ENCODE peak calls at places on chromosomes 3 and 15, in eight cellular contexts. D is endodermal cell, G is brain microvascular endothelial cell, B is PC-9, O is heart right ventricle, J is breast epithelium, L is BE2C, I is HCT116. U is an unnamed sample.

GRCh38 chr3:37484884-37485559 is 310.6 kb upstream of the LRRFIP2 start:
- DNase-seq in D (no peak), G (no peak), B (no peak), O (no peak), J (no peak), L (no peak), I (no peak), U (no peak)

GRCh38 chr15:78105541-78106241 is 13.3 kb downstream of the SH2D7 start:
- DNase-seq in D (no peak), G (peak; percentile 8), B (no peak), O (no peak), J (no peak), L (no peak), I (no peak), U (no peak)

GRCh38 chr3:120171134-120171863 is 77.1 kb upstream of the GSK3B start:
- DNase-seq in D (no peak), G (no peak), B (no peak), O (no peak), J (no peak), L (no peak), I (no peak), U (no peak)

GRCh38 chr3:25397150-25397549 is 30.9 kb upstream of the RARB start:
- DNase-seq in D (no peak), G (no peak), B (no peak), O (no peak), J (no peak), L (no peak), I (no peak), U (no peak)

GRCh38 chr15:23642413-23643044 is 5.1 kb downstream of the MAGEL2 start:
- DNase-seq in D (peak; percentile 84), G (peak; percentile 10), B (peak; percentile 35), O (peak; percentile 30), J (no peak), L (peak; percentile 64), I (peak; percentile 23), U (no peak)

GRCh38 chr3:59563966-59564365 is 514.1 kb upstream of the CFAP20DC start:
- DNase-seq in D (no peak), G (no peak), B (no peak), O (no peak), J (no peak), L (no peak), I (no peak), U (no peak)

GRCh38 chr15:33985287-33985686 is 17.0 kb downstream of the CHRM5 start:
- DNase-seq in D (no peak), G (peak; percentile 90), B (no peak), O (no peak), J (peak; percentile 37), L (no peak), I (no peak), U (no peak)

GRCh38 chr3:3170998-3171397 is 8.5 kb downstream of the CRBN start:
- DNase-seq in D (no peak), G (no peak), B (no peak), O (no peak), J (no peak), L (no peak), I (peak; percentile 33), U (no peak)

GRCh38 chr3:128068156-128068620 is 16.0 kb downstream of the SEC61A1 start:
- DNase-seq in D (peak; percentile 82), G (no peak), B (no peak), O (no peak), J (no peak), L (peak; percentile 69), I (peak; percentile 35), U (no peak)

GRCh38 chr15:60932051-60932915 is 296.8 kb downstream of the RORA start:
- DNase-seq in D (peak; percentile 69), G (no peak), B (peak; percentile 93), O (no peak), J (no peak), L (no peak), I (peak; percentile 19), U (no peak)

GRCh38 chr3:74584782-74585181 is 29.7 kb downstream of the CNTN3 start:
- DNase-seq in D (no peak), G (no peak), B (no peak), O (no peak), J (no peak), L (no peak), I (no peak), U (no peak)

GRCh38 chr3:30667250-30667585 is 60.8 kb downstream of the TGFBR2 start:
- DNase-seq in D (peak; percentile 78), G (no peak), B (no peak), O (no peak), J (no peak), L (no peak), I (no peak), U (no peak)

GRCh38 chr15:73338058-73338457 is 30.7 kb downstream of the HCN4 start:
- DNase-seq in D (no peak), G (no peak), B (no peak), O (no peak), J (no peak), L (no peak), I (no peak), U (no peak)

GRCh38 chr3:170740285-170740684 is 129.7 kb downstream of the RPL22L1 start:
- DNase-seq in D (no peak), G (no peak), B (no peak), O (no peak), J (no peak), L (no peak), I (no peak), U (no peak)

GRCh38 chr3:62101488-62101887 is 271.9 kb downstream of the FEZF2 start:
- DNase-seq in D (no peak), G (no peak), B (no peak), O (peak; percentile 21), J (no peak), L (no peak), I (no peak), U (no peak)

GRCh38 chr15:75069301-75069925 is 46.0 kb downstream of the PPCDC start:
- DNase-seq in D (no peak), G (no peak), B (no peak), O (no peak), J (no peak), L (no peak), I (no peak), U (peak; percentile 67)

GRCh38 chr3:136818191-136818850 is 605 bp upstream of the SLC35G2 start:
- DNase-seq in D (peak; percentile 88), G (peak; percentile 83), B (peak; percentile 74), O (peak; percentile 78), J (no peak), L (peak; percentile 81), I (peak; percentile 67), U (peak; percentile 18)

GRCh38 chr3:136819784-136820640 is 1.1 kb downstream of the SLC35G2 start:
- DNase-seq in D (peak; percentile 89), G (peak; percentile 54), B (peak; percentile 47), O (peak; percentile 32), J (no peak), L (peak; percentile 62), I (no peak), U (peak; percentile 34)

GRCh38 chr3:136817448-136817847 is 1.5 kb upstream of the SLC35G2 start:
- DNase-seq in D (no peak), G (no peak), B (no peak), O (no peak), J (no peak), L (no peak), I (no peak), U (no peak)

GRCh38 chr3:136818851-136819783 is at the start of gene SLC35G2:
- DNase-seq in D (peak; percentile 92), G (peak; percentile 81), B (peak; percentile 61), O (peak; percentile 72), J (no peak), L (peak; percentile 95), I (no peak), U (peak; percentile 63)
- H3K4me3 ChIP-seq in D (peak within 1 kb of the TSS; percentile 84), G (peak within 1 kb of the TSS; percentile 82), B (peak within 1 kb of the TSS; percentile 67), O (peak within 1 kb of the TSS; percentile 75), J (peak within 1 kb of the TSS; percentile 72), L (peak within 1 kb of the TSS; percentile 77), I (peak within 1 kb of the TSS; percentile 56), U (peak within 1 kb of the TSS; percentile 60)

GRCh38 chr15:26082069-26082832 is 219.1 kb upstream of the ATP10A start:
- DNase-seq in D (peak; percentile 99), G (peak; percentile 93), B (peak; percentile 76), O (peak; percentile 95), J (peak; percentile 97), L (peak; percentile 97), I (no peak), U (peak; percentile 77)
- TF ChIP-seq CTCF in D (peak; percentile 41), G (peak; percentile 11), B (no peak), O (no peak), J (no peak), L (no peak), I (no peak), U (no peak)

GRCh38 chr3:184514151-184514490 is 47.5 kb upstream of the EPHB3 start:
- DNase-seq in D (no peak), G (no peak), B (no peak), O (no peak), J (no peak), L (no peak), I (no peak), U (no peak)
- H3K27me3 ChIP-seq in D (peaks cover 46% of the 10 kb centered on the region), G (peaks cover 48% of the 10 kb centered on the region), B (peaks cover 92% of the 10 kb centered on the region), O (peaks cover 45% of the 10 kb centered on the region), J (peaks cover 6% of the 10 kb centered on the region), L (peaks cover 86% of the 10 kb centered on the region), I (no peaks in the 10 kb centered on the region), U (no peaks in the 10 kb centered on the region)

GRCh38 chr3:15781637-15782402 is 16.0 kb downstream of the ANKRD28 start:
- DNase-seq in D (no peak), G (no peak), B (no peak), O (no peak), J (no peak), L (no peak), I (no peak), U (no peak)
- H3K4me3 ChIP-seq in D (no peak overlapping the region), G (no peak overlapping the region), B (no peak overlapping the region), O (no peak overlapping the region), J (no peak overlapping the region), L (no peak overlapping the region), I (no peak overlapping the region), U (no peak overlapping the region)

GRCh38 chr3:109803274-109803673 is 465.9 kb upstream of the DPPA4 start:
- DNase-seq in D (peak; percentile 42), G (no peak), B (no peak), O (no peak), J (no peak), L (no peak), I (peak; percentile 54), U (no peak)
- TF ChIP-seq CTCF in D (peak; percentile 74), G (peak; percentile 56), B (peak; percentile 69), O (no peak), J (no peak), L (peak; percentile 27), I (peak; percentile 60), U (peak; percentile 10)

GRCh38 chr3:147355104-147355854 is 51.1 kb downstream of the ZIC4 start:
- DNase-seq in D (peak; percentile 55), G (no peak), B (no peak), O (no peak), J (no peak), L (no peak), I (no peak), U (no peak)

GRCh38 chr3:147354621-147355020 is 51.7 kb downstream of the ZIC4 start:
- DNase-seq in D (peak; percentile 75), G (no peak), B (no peak), O (no peak), J (no peak), L (no peak), I (no peak), U (no peak)

GRCh38 chr3:147356909-147357733 is 49.2 kb downstream of the ZIC4 start:
- DNase-seq in D (peak; percentile 89), G (no peak), B (no peak), O (no peak), J (no peak), L (no peak), I (no peak), U (no peak)

GRCh38 chr3:147358144-147358992 is 48.0 kb downstream of the ZIC4 start:
- DNase-seq in D (no peak), G (no peak), B (no peak), O (no peak), J (no peak), L (no peak), I (no peak), U (no peak)

GRCh38 chr3:147356145-147356908 is 50.0 kb downstream of the ZIC4 start:
- DNase-seq in D (peak; percentile 63), G (no peak), B (no peak), O (no peak), J (no peak), L (no peak), I (no peak), U (no peak)
- H3K27me3 ChIP-seq in D (peaks cover 88% of the 10 kb centered on the region), G (no peaks in the 10 kb centered on the region), B (no peaks in the 10 kb centered on the region), O (peaks cover 100% of the 10 kb centered on the region), J (peaks cover 88% of the 10 kb centered on the region), L (peaks cover 83% of the 10 kb centered on the region), I (no peaks in the 10 kb centered on the region), U (peaks cover 2% of the 10 kb centered on the region)